ENCODE peak calls at places on chromosomes 7 and 10, in eight cellular contexts. One of them, this sample, is unnamed.

GRCh38 chr10:82888809-82889455 is 1013.9 kb downstream of the NRG3 start:
- ATAC-seq in activated naive CD8-positive, alpha-beta T cell treated with anti-CD3 and anti-CD28 coated beads, Interleukin-2, amount 10 ng/mL, durations not matched to agents 7 days and 5 days: no peak
- ATAC-seq in DND-41: no peak
- ATAC-seq in activated T-helper 17 cell treated with anti-CD3 and anti-CD28 coated beads, Interleukin-2, amount 50 U/mL, for 72 hours: no peak
- ATAC-seq in Right ventricle myocardium inferior: no peak
- ATAC-seq in left colon: no peak
- ATAC-seq in lower lobe of right lung: no peak
- ATAC-seq in IMR-90: no peak
- ATAC-seq in this sample: no peak

GRCh38 chr7:101941481-101942383 is 124.3 kb downstream of the CUX1 start:
- ATAC-seq in activated naive CD8-positive, alpha-beta T cell treated with anti-CD3 and anti-CD28 coated beads, Interleukin-2, amount 10 ng/mL, durations not matched to agents 7 days and 5 days: no peak
- ATAC-seq in DND-41: peak
- ATAC-seq in activated T-helper 17 cell treated with anti-CD3 and anti-CD28 coated beads, Interleukin-2, amount 50 U/mL, for 72 hours: no peak
- ATAC-seq in Right ventricle myocardium inferior: peak
- ATAC-seq in left colon: peak
- ATAC-seq in lower lobe of right lung: peak
- ATAC-seq in IMR-90: peak
- ATAC-seq in this sample: peak

GRCh38 chr10:2119316-2119715 is 382.0 kb upstream of the ADARB2 start:
- ATAC-seq in activated naive CD8-positive, alpha-beta T cell treated with anti-CD3 and anti-CD28 coated beads, Interleukin-2, amount 10 ng/mL, durations not matched to agents 7 days and 5 days: no peak
- ATAC-seq in DND-41: no peak
- ATAC-seq in activated T-helper 17 cell treated with anti-CD3 and anti-CD28 coated beads, Interleukin-2, amount 50 U/mL, for 72 hours: no peak
- ATAC-seq in Right ventricle myocardium inferior: no peak
- ATAC-seq in left colon: no peak
- ATAC-seq in lower lobe of right lung: no peak
- ATAC-seq in IMR-90: no peak
- ATAC-seq in this sample: no peak

GRCh38 chr10:15843705-15844104 is 16.6 kb downstream of the MINDY3 start:
- ATAC-seq in activated naive CD8-positive, alpha-beta T cell treated with anti-CD3 and anti-CD28 coated beads, Interleukin-2, amount 10 ng/mL, durations not matched to agents 7 days and 5 days: no peak
- ATAC-seq in DND-41: peak
- ATAC-seq in activated T-helper 17 cell treated with anti-CD3 and anti-CD28 coated beads, Interleukin-2, amount 50 U/mL, for 72 hours: no peak
- ATAC-seq in Right ventricle myocardium inferior: no peak
- ATAC-seq in left colon: peak
- ATAC-seq in lower lobe of right lung: no peak
- ATAC-seq in IMR-90: no peak
- ATAC-seq in this sample: no peak

GRCh38 chr10:43448742-43449141 is 11.8 kb downstream of the ZNF487 start:
- ATAC-seq in activated naive CD8-positive, alpha-beta T cell treated with anti-CD3 and anti-CD28 coated beads, Interleukin-2, amount 10 ng/mL, durations not matched to agents 7 days and 5 days: no peak
- ATAC-seq in DND-41: no peak
- ATAC-seq in activated T-helper 17 cell treated with anti-CD3 and anti-CD28 coated beads, Interleukin-2, amount 50 U/mL, for 72 hours: no peak
- ATAC-seq in Right ventricle myocardium inferior: no peak
- ATAC-seq in left colon: no peak
- ATAC-seq in lower lobe of right lung: no peak
- ATAC-seq in IMR-90: no peak
- ATAC-seq in this sample: no peak

GRCh38 chr10:100569687-100570517 is 34.2 kb downstream of the HIF1AN start:
- ATAC-seq in activated naive CD8-positive, alpha-beta T cell treated with anti-CD3 and anti-CD28 coated beads, Interleukin-2, amount 10 ng/mL, durations not matched to agents 7 days and 5 days: peak
- ATAC-seq in DND-41: no peak
- ATAC-seq in activated T-helper 17 cell treated with anti-CD3 and anti-CD28 coated beads, Interleukin-2, amount 50 U/mL, for 72 hours: no peak
- ATAC-seq in Right ventricle myocardium inferior: no peak
- ATAC-seq in left colon: peak
- ATAC-seq in lower lobe of right lung: no peak
- ATAC-seq in IMR-90: no peak
- ATAC-seq in this sample: no peak

GRCh38 chr7:16634292-16634738 is 11.2 kb downstream of the ANKMY2 start:
- ATAC-seq in activated naive CD8-positive, alpha-beta T cell treated with anti-CD3 and anti-CD28 coated beads, Interleukin-2, amount 10 ng/mL, durations not matched to agents 7 days and 5 days: no peak
- ATAC-seq in DND-41: no peak
- ATAC-seq in activated T-helper 17 cell treated with anti-CD3 and anti-CD28 coated beads, Interleukin-2, amount 50 U/mL, for 72 hours: no peak
- ATAC-seq in Right ventricle myocardium inferior: peak
- ATAC-seq in left colon: peak
- ATAC-seq in lower lobe of right lung: peak
- ATAC-seq in IMR-90: no peak
- ATAC-seq in this sample: peak

GRCh38 chr10:118816471-118817168 is 61.9 kb upstream of the CACUL1 start:
- ATAC-seq in activated naive CD8-positive, alpha-beta T cell treated with anti-CD3 and anti-CD28 coated beads, Interleukin-2, amount 10 ng/mL, durations not matched to agents 7 days and 5 days: no peak
- ATAC-seq in DND-41: no peak
- ATAC-seq in activated T-helper 17 cell treated with anti-CD3 and anti-CD28 coated beads, Interleukin-2, amount 50 U/mL, for 72 hours: no peak
- ATAC-seq in Right ventricle myocardium inferior: no peak
- ATAC-seq in left colon: no peak
- ATAC-seq in lower lobe of right lung: no peak
- ATAC-seq in IMR-90: no peak
- ATAC-seq in this sample: no peak

GRCh38 chr7:150977382-150978135 is 562 bp downstream of the KCNH2 start:
- ATAC-seq in activated naive CD8-positive, alpha-beta T cell treated with anti-CD3 and anti-CD28 coated beads, Interleukin-2, amount 10 ng/mL, durations not matched to agents 7 days and 5 days: no peak
- ATAC-seq in DND-41: no peak
- ATAC-seq in activated T-helper 17 cell treated with anti-CD3 and anti-CD28 coated beads, Interleukin-2, amount 50 U/mL, for 72 hours: no peak
- ATAC-seq in Right ventricle myocardium inferior: peak
- ATAC-seq in left colon: no peak
- ATAC-seq in lower lobe of right lung: no peak
- ATAC-seq in IMR-90: peak
- ATAC-seq in this sample: no peak

GRCh38 chr10:7492660-7493046 is 81.8 kb upstream of the SFMBT2 start:
- ATAC-seq in activated naive CD8-positive, alpha-beta T cell treated with anti-CD3 and anti-CD28 coated beads, Interleukin-2, amount 10 ng/mL, durations not matched to agents 7 days and 5 days: peak
- ATAC-seq in DND-41: peak
- ATAC-seq in activated T-helper 17 cell treated with anti-CD3 and anti-CD28 coated beads, Interleukin-2, amount 50 U/mL, for 72 hours: peak
- ATAC-seq in Right ventricle myocardium inferior: no peak
- ATAC-seq in left colon: no peak
- ATAC-seq in lower lobe of right lung: peak
- ATAC-seq in IMR-90: no peak
- ATAC-seq in this sample: no peak

GRCh38 chr7:17697128-17697881 is 243.0 kb downstream of the SNX13 start:
- ATAC-seq in activated naive CD8-positive, alpha-beta T cell treated with anti-CD3 and anti-CD28 coated beads, Interleukin-2, amount 10 ng/mL, durations not matched to agents 7 days and 5 days: no peak
- ATAC-seq in DND-41: no peak
- ATAC-seq in activated T-helper 17 cell treated with anti-CD3 and anti-CD28 coated beads, Interleukin-2, amount 50 U/mL, for 72 hours: no peak
- ATAC-seq in Right ventricle myocardium inferior: peak
- ATAC-seq in left colon: no peak
- ATAC-seq in lower lobe of right lung: peak
- ATAC-seq in IMR-90: peak
- ATAC-seq in this sample: peak

GRCh38 chr10:9596368-9596920 is 1421.2 kb upstream of the CELF2 start:
- ATAC-seq in activated naive CD8-positive, alpha-beta T cell treated with anti-CD3 and anti-CD28 coated beads, Interleukin-2, amount 10 ng/mL, durations not matched to agents 7 days and 5 days: no peak
- ATAC-seq in DND-41: no peak
- ATAC-seq in activated T-helper 17 cell treated with anti-CD3 and anti-CD28 coated beads, Interleukin-2, amount 50 U/mL, for 72 hours: no peak
- ATAC-seq in Right ventricle myocardium inferior: no peak
- ATAC-seq in left colon: no peak
- ATAC-seq in lower lobe of right lung: no peak
- ATAC-seq in IMR-90: peak
- ATAC-seq in this sample: peak

GRCh38 chr7:157499835-157500153 is 163.0 kb downstream of the DNAJB6 start:
- ATAC-seq in activated naive CD8-positive, alpha-beta T cell treated with anti-CD3 and anti-CD28 coated beads, Interleukin-2, amount 10 ng/mL, durations not matched to agents 7 days and 5 days: no peak
- ATAC-seq in DND-41: no peak
- ATAC-seq in activated T-helper 17 cell treated with anti-CD3 and anti-CD28 coated beads, Interleukin-2, amount 50 U/mL, for 72 hours: no peak
- ATAC-seq in Right ventricle myocardium inferior: no peak
- ATAC-seq in left colon: no peak
- ATAC-seq in lower lobe of right lung: no peak
- ATAC-seq in IMR-90: no peak
- ATAC-seq in this sample: no peak

GRCh38 chr10:6112893-6113292 is 24.1 kb downstream of the RBM17 start:
- ATAC-seq in activated naive CD8-positive, alpha-beta T cell treated with anti-CD3 and anti-CD28 coated beads, Interleukin-2, amount 10 ng/mL, durations not matched to agents 7 days and 5 days: no peak
- ATAC-seq in DND-41: no peak
- ATAC-seq in activated T-helper 17 cell treated with anti-CD3 and anti-CD28 coated beads, Interleukin-2, amount 50 U/mL, for 72 hours: no peak
- ATAC-seq in Right ventricle myocardium inferior: peak
- ATAC-seq in left colon: no peak
- ATAC-seq in lower lobe of right lung: no peak
- ATAC-seq in IMR-90: no peak
- ATAC-seq in this sample: no peak